ENCODE peak calls at places on chromosomes 3 and 15, in seven cellular contexts. H is PC-3; E is RWPE1; B is omental fat pad; R is NB4; A is endothelial cell; S is CD4-positive, alpha-beta T cell. Q is an unnamed sample.

GRCh38 chr3:120795017-120795648 is 52.6 kb downstream of the GTF2E1 start:
- DNase-seq in S (peak; percentile 83), A (peak; percentile 82), H (peak; percentile 93), B (peak; percentile 98), E (peak; percentile 34), R (peak; percentile 82), Q (peak; percentile 94)

GRCh38 chr3:119293761-119294401 is at the start of gene ARHGAP31:
- DNase-seq in A (peak; percentile 76), E (peak; percentile 40), R (peak; percentile 73), H (peak; percentile 80), S (peak; percentile 75), B (no peak), Q (peak; percentile 93)

GRCh38 chr15:40087991-40088928 is 20.4 kb downstream of the BMF start:
- DNase-seq in H (no peak), E (no peak), A (no peak), B (no peak), R (peak; percentile 59), S (no peak), Q (no peak)

GRCh38 chr3:96966181-96966929 is 152.0 kb downstream of the EPHA6 start:
- DNase-seq in B (no peak), A (no peak), R (no peak), S (no peak), E (peak; percentile 5), H (peak; percentile 38), Q (no peak)

GRCh38 chr15:33083232-33084006 is 111.1 kb downstream of the FMN1 start:
- DNase-seq in S (no peak), A (no peak), R (no peak), E (no peak), H (peak; percentile 94), B (no peak), Q (no peak)

GRCh38 chr3:14016900-14017475 is 107.7 kb downstream of the CHCHD4 start:
- DNase-seq in S (no peak), A (no peak), H (peak; percentile 42), E (peak; percentile 26), B (no peak), R (no peak), Q (no peak)

GRCh38 chr3:95319921-95320494 is 1257.1 kb downstream of the NSUN3 start:
- DNase-seq in B (no peak), R (no peak), A (no peak), H (no peak), S (no peak), E (no peak), Q (no peak)

GRCh38 chr3:53495518-53496501 is 1.4 kb downstream of the CACNA1D start:
- DNase-seq in A (peak; percentile 34), B (no peak), H (no peak), E (peak; percentile 4), R (no peak), S (no peak), Q (peak; percentile 4)

GRCh38 chr15:71115567-71116351 is 488 bp downstream of the THSD4 start:
- DNase-seq in H (peak; percentile 62), S (no peak), A (peak; percentile 49), B (no peak), E (peak; percentile 74), R (no peak), Q (peak; percentile 7)

GRCh38 chr3:2268779-2269178 is 170.1 kb downstream of the CNTN4 start:
- DNase-seq in R (no peak), B (no peak), S (no peak), E (no peak), A (no peak), H (no peak), Q (no peak)

GRCh38 chr15:74191798-74192197 is 10.8 kb downstream of the STRA6 start:
- DNase-seq in E (no peak), A (no peak), B (no peak), H (no peak), R (no peak), S (no peak), Q (no peak)

GRCh38 chr15:47762621-47763020 is 45.3 kb downstream of the SEMA6D start:
- DNase-seq in A (no peak), R (no peak), H (no peak), E (no peak), B (no peak), S (no peak), Q (no peak)

GRCh38 chr3:129439381-129439816 is 349 bp downstream of the MBD4 start:
- DNase-seq in S (peak; percentile 33), E (peak; percentile 73), H (no peak), B (peak; percentile 23), A (no peak), R (peak; percentile 79), Q (peak; percentile 64)

GRCh38 chr3:107661447-107662108 is 138.8 kb downstream of the BBX start:
- DNase-seq in B (no peak), R (no peak), E (no peak), H (no peak), S (no peak), A (no peak), Q (no peak)

GRCh38 chr15:26736502-26737248 is 36.2 kb downstream of the GABRB3 start:
- DNase-seq in B (no peak), S (no peak), A (no peak), H (no peak), R (no peak), E (no peak), Q (no peak)

GRCh38 chr15:96393209-96393513 is 62.7 kb downstream of the NR2F2 start:
- DNase-seq in E (no peak), A (no peak), B (no peak), H (no peak), R (no peak), S (no peak), Q (no peak)

GRCh38 chr3:159860727-159861126 is 127.9 kb upstream of the IL12A start:
- DNase-seq in R (peak; percentile 7), H (no peak), E (no peak), B (no peak), A (peak; percentile 47), S (no peak), Q (no peak)

GRCh38 chr3:107928084-107928445 is 162.8 kb downstream of the CD47 start:
- DNase-seq in E (peak; percentile 41), R (peak; percentile 39), S (no peak), B (no peak), A (no peak), H (peak; percentile 59), Q (peak; percentile 7)

GRCh38 chr3:10164546-10165393 is at the start of gene IRAK2:
- DNase-seq in A (peak; percentile 71), S (peak; percentile 35), B (no peak), E (peak; percentile 69), H (peak; percentile 71), R (peak; percentile 63), Q (peak; percentile 62)

DNA sequence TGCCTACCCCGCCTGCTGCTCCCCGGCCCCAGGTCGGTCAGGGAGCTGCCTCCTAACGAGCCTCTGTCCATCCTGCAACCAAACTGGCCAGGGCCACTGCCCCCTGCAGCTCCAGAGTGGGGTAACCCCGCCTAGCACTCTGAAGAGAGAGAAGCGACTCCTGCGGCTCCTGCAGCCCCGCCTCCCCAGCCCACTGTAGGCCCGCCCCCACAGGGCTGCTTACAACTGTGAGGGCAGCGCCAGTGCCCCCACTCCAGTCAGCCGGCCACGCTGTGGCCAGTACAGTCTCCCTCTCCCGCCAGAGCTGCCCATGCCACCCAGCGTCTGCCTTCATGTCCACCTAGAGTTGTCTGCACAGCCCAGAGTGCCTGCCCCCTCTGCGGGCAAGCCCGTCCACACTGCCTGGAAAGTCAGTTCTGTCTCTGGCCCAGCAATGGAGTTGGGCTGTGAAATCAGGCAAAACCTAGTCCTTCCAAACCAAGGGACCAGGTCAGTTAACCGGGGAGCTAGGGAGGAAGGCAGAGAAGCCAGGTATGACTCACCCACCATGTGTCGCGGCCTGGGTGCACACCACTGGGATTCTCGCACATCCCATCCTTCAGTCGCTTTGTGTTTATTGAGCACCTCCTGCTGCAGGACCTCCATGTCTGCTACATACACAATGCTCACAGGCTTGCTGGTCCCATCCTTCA is 2.4 kb downstream of the UCN2 start:
- DNase-seq in B (peak; percentile 38), R (peak; percentile 86), A (peak; percentile 64), H (no peak), E (no peak), S (no peak), Q (peak; percentile 66)
- TF ChIP-seq CTCF in B (no peak), R (peak; percentile 34), A (peak; percentile 17), H (no peak), E (no peak), S (no peak), Q (no peak)

GRCh38 chr3:195811756-195812155 is at the start of gene MUC4:
- DNase-seq in S (no peak), E (no peak), A (no peak), B (no peak), R (no peak), H (no peak), Q (no peak)

GRCh38 chr3:195813916-195814486 is 2.3 kb upstream of the MUC4 start:
- DNase-seq in A (no peak), H (no peak), S (no peak), B (no peak), E (no peak), R (no peak), Q (no peak)

GRCh38 chr3:195809796-195810454 is 1.8 kb downstream of the MUC4 start:
- DNase-seq in S (no peak), A (no peak), R (no peak), E (no peak), H (no peak), B (no peak), Q (no peak)

GRCh38 chr3:195810455-195810845 is 1.3 kb downstream of the MUC4 start:
- DNase-seq in R (no peak), S (no peak), B (no peak), A (no peak), H (no peak), E (no peak), Q (no peak)

DNA sequence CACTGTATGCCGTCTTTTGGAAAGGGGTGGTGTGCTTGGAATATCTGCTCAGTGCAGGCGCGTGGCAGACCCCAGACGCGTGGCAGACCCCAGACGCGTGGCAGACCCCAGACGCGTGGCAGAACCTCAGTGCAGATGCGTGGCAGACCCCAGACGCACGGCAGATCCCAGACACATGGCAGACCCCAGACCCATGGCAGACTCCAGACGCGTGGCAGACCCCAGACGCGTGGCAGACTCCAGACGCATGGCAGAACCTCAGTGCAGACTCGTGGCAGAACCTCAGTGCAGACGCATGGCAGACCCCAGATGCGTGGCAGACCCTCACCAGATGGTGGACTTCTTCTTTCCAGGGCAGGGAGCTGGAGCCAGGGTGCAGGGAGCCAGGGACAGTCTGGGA is 637 bp upstream of the MUC4 start:
- DNase-seq in E (no peak), A (no peak), R (no peak), H (no peak), S (no peak), B (no peak), Q (no peak)
- TF ChIP-seq CTCF in E (no peak), A (no peak), R (no peak), H (no peak), S (no peak), B (no peak), Q (no peak)

GRCh38 chr15:49817100-49817499 is 196.3 kb downstream of the DTWD1 start:
- DNase-seq in R (no peak), B (no peak), S (no peak), E (no peak), H (no peak), A (no peak), Q (no peak)
- TF ChIP-seq CTCF in R (no peak), B (no peak), S (no peak), E (no peak), H (no peak), A (no peak), Q (no peak)

GRCh38 chr3:195307711-195308110 is 36.8 kb upstream of the XXYLT1 start:
- DNase-seq in B (no peak), H (no peak), R (no peak), E (no peak), S (no peak), A (no peak), Q (no peak)

GRCh38 chr3:195302436-195302835 is 31.5 kb upstream of the XXYLT1 start:
- DNase-seq in E (no peak), S (no peak), H (no peak), R (no peak), A (no peak), B (no peak), Q (no peak)

GRCh38 chr3:195306359-195306758 is 35.4 kb upstream of the XXYLT1 start:
- DNase-seq in S (no peak), H (no peak), B (no peak), E (no peak), R (no peak), A (no peak), Q (no peak)
- TF ChIP-seq CTCF in S (no peak), H (no peak), B (no peak), E (no peak), R (no peak), A (no peak), Q (no peak)